ENCODE peak calls at places on chromosomes 16 and 17, in four cellular contexts. W is HepG2, C is K562, N is SK-N-SH. H is an unnamed sample. For H3K4me1, the result is how much of the 10 kb centered on the place peaks cover.

GRCh38 chr17:38579934-38580333 is 25.8 kb downstream of the SRCIN1 start:
- DNase-seq in W (peak), C (peak), N (peak), H (no peak)

GRCh38 chr17:17580662-17581470 is 10.6 kb downstream of the PEMT start:
- DNase-seq in W (peak), C (no peak), N (no peak), H (no peak)

GRCh38 chr17:79991924-79992656 is 43.6 kb downstream of the TBC1D16 start:
- DNase-seq in W (peak), C (no peak), N (no peak), H (no peak)

GRCh38 chr17:41667280-41668008 is 21.2 kb upstream of the EIF1 start:
- DNase-seq in W (no peak), C (no peak), N (no peak), H (no peak)

GRCh38 chr17:50103252-50103651 is 8.1 kb downstream of the PDK2 start:
- DNase-seq in W (no peak), C (no peak), N (no peak), H (no peak)

GRCh38 chr17:77025781-77026180 is 115.0 kb upstream of the SEC14L1 start:
- DNase-seq in W (no peak), C (no peak), N (no peak), H (no peak)

GRCh38 chr17:17515921-17516295 is 19.7 kb upstream of the RASD1 start:
- DNase-seq in W (no peak), C (no peak), N (no peak), H (no peak)

GRCh38 chr17:68011199-68011665 is 15.0 kb upstream of the C17orf58 start:
- DNase-seq in W (peak), C (peak), N (peak), H (no peak)

GRCh38 chr16:27819356-27819755 is 244.2 kb downstream of the GSG1L start:
- DNase-seq in W (no peak), C (no peak), N (no peak), H (no peak)

GRCh38 chr17:38748329-38749221 is at the start of gene PCGF2:
- DNase-seq in W (peak), C (peak), N (peak), H (no peak)

GRCh38 chr16:58417600-58417999 is 25.3 kb downstream of the GINS3 start:
- DNase-seq in W (no peak), C (no peak), N (peak), H (no peak)
- H3K4me1 ChIP-seq in W (under half), C (under half), N (under half), H (under half)

DNA sequence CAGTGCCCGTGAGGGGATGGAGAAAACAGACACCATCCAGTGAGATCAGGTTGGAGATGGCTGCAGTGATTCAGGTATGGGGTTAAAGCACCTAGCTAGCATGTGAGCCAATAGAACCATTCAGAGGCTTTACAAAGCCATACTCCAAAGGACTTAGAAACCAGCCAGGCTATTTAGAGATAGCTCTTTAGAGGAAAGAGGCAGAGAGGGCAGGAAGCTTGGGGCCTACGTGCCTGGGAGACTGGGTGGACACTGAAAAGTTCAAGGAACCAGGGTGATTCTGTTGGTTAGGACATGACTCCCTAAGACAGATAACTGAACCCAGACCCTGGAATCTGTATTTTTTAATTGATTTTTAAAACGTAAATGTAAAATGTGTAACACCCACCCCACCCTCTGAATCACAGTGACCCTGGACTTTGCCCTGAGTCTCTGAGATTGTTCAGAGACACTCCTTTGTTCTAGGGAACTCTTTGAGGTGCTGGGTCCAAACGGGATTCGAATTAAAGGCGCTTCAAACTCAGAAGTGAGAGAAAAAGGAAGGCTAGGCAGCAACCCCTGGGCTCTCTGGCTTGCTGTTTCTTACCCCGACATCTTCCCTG is 16.1 kb upstream of the GNA13 start:
- DNase-seq in W (peak), C (no peak), N (no peak), H (no peak)
- TF ChIP-seq SIN3A in W (no peak), C (no peak), N (no peak), H (no peak)

DNA sequence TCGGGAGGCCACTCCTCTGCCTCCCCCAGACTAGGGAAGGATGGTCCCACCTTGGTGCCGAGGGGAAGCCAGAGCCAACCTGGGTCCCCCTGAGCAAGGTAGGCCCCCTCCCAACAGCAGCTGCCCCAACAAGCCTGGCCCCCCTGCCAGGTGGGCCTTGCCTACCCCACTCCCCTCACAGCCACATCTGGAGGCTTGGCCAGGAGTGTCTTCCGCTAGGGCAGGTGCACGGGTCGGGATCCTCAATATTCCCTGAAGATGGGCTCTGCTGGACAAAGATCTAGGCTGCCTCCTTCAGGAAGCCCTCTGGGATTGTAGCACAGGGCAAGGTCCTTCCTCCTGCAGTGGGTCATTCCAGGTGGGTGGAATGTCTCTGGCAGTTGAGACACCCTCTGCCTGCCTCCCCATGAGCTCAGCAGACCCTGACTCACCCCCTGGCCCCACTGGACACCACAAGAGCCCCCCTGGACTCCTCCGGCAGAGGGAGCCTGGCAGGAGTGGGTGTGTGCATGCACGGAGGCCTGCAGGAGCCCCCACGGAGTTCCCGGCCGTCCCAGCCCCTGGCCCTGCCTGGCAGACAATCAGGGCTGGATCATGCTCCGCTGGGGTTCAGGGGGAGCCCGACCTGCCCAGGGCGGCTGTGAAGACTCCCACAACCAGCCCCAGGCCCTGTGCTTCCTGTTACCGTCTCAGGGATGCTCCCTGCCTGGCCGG is 437 bp downstream of the C1QTNF8 start:
- DNase-seq in W (no peak), C (no peak), N (no peak), H (no peak)
- H3K4me1 ChIP-seq in W (under half), C (under half), N (under half), H (under half)

DNA sequence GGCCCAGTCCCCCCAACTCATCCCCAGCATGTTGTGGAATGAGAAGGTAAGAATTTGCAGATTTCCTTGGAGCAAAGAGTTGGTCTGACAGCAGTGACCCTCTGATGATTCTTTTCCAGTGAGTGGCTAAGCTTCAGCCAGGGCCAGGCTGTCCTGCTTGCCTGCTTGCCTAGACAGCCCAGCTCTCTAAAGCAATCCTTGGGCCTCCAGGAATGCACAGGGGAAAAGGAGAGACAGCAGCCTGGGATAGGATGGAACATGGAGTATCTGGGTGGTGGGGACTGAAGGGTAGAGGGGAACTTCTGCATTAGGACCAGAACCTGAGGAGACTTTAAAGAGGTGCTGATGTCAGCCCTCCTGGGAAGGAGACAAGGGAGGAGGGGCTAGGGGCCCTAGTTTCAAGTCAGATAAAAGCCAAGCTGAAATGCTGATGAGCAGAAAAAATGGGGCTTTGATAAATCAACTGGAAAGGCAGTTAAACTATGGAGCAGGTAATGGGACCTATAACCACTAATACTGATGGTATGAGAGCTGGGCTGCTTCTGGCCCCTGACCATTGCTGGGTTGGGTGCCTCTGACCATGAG is 1.8 kb downstream of the HOXB7 start:
- DNase-seq in W (no peak), C (no peak), N (no peak), H (no peak)
- TF ChIP-seq SIN3A in W (no peak), C (no peak), N (no peak), H (no peak)

DNA sequence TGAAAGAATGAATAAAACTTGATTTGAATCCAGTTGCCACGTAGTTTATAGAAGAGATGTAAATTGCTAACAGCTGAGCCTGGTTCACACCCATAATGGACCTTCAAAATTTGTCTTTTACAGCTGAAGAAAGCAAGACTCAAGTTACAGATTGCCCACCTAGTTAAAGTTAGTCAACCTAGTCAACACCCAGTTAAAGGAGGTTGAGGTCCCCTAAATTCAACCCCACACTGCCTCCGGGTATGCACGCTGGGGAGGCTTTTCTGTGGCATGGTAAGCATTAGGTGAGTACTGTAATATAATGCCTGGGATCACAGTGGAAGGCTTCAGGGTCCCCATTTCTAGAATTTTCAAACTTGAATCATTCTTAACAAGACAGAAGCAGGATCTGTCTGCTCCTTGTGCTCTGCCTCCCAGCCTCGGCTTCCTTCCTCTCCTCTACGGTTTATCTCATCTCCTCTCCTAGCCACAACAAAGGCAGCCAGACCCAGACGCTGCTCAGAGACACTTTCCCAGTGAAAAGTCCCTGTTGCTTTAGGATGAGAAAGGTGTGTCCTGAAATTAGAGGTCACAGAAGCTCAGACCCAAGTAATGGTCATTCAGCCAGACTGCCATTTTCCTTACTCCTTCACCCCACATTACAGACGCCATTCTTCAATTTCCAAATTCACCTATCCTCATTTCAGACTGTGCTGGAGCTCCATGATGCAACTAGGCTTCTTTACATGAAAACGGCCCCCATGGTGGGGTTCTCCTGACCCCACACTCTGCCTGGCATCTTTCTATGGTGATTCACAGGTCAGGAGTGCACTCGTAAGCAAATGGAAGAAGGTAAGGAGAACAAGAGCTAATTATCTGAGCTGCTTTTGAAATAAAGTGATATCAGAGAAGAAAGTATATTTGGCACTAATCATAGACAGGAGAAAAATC is 27.2 kb upstream of the SUPT4H1 start:
- DNase-seq in W (no peak), C (no peak), N (no peak), H (no peak)
- H3K4me1 ChIP-seq in W (half or more), C (under half), N (under half), H (under half)

GRCh38 chr16:48445782-48446533 is 60.7 kb upstream of the SIAH1 start:
- DNase-seq in W (no peak), C (no peak), N (no peak), H (no peak)

GRCh38 chr16:48444574-48444973 is 59.4 kb upstream of the SIAH1 start:
- DNase-seq in W (no peak), C (no peak), N (no peak), H (peak)

GRCh38 chr16:48447940-48448536 is 62.8 kb upstream of the SIAH1 start:
- DNase-seq in W (peak), C (no peak), N (no peak), H (no peak)

GRCh38 chr16:48447428-48447827 is 62.2 kb upstream of the SIAH1 start:
- DNase-seq in W (no peak), C (no peak), N (no peak), H (no peak)

GRCh38 chr16:48446534-48446920 is 61.3 kb upstream of the SIAH1 start:
- DNase-seq in W (no peak), C (no peak), N (no peak), H (no peak)
- TF ChIP-seq SIN3A in W (no peak), C (no peak), N (no peak), H (no peak)

DNA sequence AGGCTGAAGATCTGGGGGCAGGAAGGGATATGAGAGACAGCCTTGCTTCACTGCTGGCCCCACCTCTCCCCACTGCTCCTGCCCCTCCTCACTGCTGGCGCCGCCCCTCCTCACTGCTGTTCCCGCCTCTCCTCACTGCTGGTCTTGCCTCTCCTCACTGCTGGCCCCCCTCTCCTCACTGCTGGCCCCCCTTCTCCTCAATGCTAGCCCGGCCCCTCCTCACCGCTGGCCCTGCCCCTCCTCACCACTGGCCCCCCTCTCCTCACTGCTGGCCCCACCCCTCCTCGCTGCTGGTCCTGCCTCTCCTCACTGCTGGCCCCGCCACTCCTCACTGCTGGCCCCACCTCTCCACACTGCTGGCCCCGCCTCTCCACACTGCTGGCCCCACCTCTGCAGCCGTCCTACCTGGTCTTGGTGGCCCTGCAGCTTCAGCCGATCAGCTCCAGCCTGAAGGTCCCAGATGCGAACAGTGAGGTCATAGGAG is 9.5 kb upstream of the PAM16 start:
- DNase-seq in W (no peak), C (peak), N (peak), H (no peak)
- H3K4me1 ChIP-seq in W (under half), C (under half), N (under half), H (under half)

H was measured in Panc1.